ENCODE peak calls at places on chromosomes 2 and 18, in seven cellular contexts. U is cardiac muscle cell, D is tibial artery, L is OCI-LY7, Q is Caco-2, Y is adrenal gland, J is IMR-90. B is an unnamed sample.

GRCh38 chr2:119407430-119408220 is 24.0 kb upstream of the TMEM37 start:
- DNase-seq in U (peak; percentile 79), D (no peak), L (peak; percentile 73), Q (peak; percentile 59), Y (peak; percentile 42), J (peak; percentile 58), B (no peak)

GRCh38 chr2:23791030-23791429 is 135.9 kb downstream of the ATAD2B start:
- DNase-seq in U (peak; percentile 86), D (no peak), L (no peak), Q (no peak), Y (no peak), J (peak; percentile 91), B (no peak)

GRCh38 chr2:40348038-40348437 is 103.9 kb downstream of the SLC8A1 start:
- DNase-seq in U (no peak), D (no peak), L (no peak), Q (no peak), Y (no peak), J (no peak), B (no peak)

GRCh38 chr18:11927497-11927896 is 19.4 kb upstream of the MPPE1 start:
- DNase-seq in U (peak; percentile 75), D (no peak), L (no peak), Q (no peak), Y (no peak), J (no peak), B (no peak)

GRCh38 chr2:208040199-208041171 is 15.2 kb upstream of the PLEKHM3 start:
- DNase-seq in U (peak; percentile 84), D (peak; percentile 70), L (peak; percentile 62), Q (peak; percentile 80), Y (peak; percentile 71), J (peak; percentile 82), B (no peak)

GRCh38 chr2:215900203-215900611 is 113.1 kb downstream of the MREG start:
- DNase-seq in U (peak; percentile 77), D (peak; percentile 53), L (no peak), Q (no peak), Y (peak; percentile 49), J (peak; percentile 37), B (no peak)

GRCh38 chr18:67266591-67267237 is 249.8 kb downstream of the DSEL start:
- DNase-seq in U (peak; percentile 61), D (no peak), L (no peak), Q (no peak), Y (no peak), J (peak; percentile 59), B (no peak)

GRCh38 chr2:225028572-225028971 is 13.7 kb downstream of the DOCK10 start:
- DNase-seq in U (no peak), D (no peak), L (no peak), Q (no peak), Y (no peak), J (no peak), B (no peak)

GRCh38 chr2:64789466-64790320 is 136.0 kb upstream of the SERTAD2 start:
- DNase-seq in U (no peak), D (no peak), L (no peak), Q (no peak), Y (no peak), J (no peak), B (no peak)

GRCh38 chr18:12014091-12014490 is 32.8 kb downstream of the IMPA2 start:
- DNase-seq in U (no peak), D (no peak), L (no peak), Q (no peak), Y (no peak), J (no peak), B (no peak)

DNA sequence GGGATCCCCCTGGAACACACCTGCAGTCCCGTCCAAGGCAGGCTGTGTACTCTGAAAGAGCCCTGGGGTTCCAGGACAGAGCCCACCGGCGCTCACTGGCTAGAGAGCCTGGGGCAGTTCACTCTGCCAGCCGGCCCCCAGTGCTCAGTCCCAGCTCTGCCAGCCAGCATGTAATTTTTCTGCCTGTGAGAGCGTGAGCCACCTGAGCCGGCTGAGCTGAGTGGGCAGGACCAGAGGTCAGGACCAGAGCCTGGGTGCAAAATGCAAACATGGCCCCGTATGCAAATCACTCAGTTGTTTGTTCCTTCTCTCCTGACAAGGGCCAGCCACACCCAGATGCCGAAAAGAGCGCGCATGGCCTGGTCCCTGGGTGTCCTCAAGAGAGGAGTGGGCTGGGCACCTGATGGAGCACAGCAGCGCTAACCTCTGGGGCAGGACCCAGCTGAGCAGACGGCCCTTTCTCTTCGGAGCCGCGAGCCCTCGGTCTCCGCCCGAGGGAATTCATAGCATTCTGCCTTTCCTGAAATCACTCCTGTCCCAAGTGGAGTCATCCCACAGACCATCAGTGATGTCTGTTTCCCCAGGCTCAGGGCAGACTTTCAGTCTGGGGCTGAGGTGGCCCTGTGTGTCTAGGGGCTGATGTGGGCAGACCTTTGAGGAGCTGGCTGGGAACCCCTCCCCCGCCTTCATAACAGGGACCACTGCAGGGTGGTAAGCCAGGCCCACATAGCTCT is 36.5 kb upstream of the PTMA start:
- DNase-seq in U (no peak), D (no peak), L (peak; percentile 95), Q (no peak), Y (no peak), J (no peak), B (peak; percentile 82)
- H3K4me3 ChIP-seq in U (no peak overlapping the region), D (no peak overlapping the region), L (peak overlapping the region; percentile 78), Q (no peak overlapping the region), Y (no peak overlapping the region), J (no peak overlapping the region), B (peak overlapping the region; percentile 66)

DNA sequence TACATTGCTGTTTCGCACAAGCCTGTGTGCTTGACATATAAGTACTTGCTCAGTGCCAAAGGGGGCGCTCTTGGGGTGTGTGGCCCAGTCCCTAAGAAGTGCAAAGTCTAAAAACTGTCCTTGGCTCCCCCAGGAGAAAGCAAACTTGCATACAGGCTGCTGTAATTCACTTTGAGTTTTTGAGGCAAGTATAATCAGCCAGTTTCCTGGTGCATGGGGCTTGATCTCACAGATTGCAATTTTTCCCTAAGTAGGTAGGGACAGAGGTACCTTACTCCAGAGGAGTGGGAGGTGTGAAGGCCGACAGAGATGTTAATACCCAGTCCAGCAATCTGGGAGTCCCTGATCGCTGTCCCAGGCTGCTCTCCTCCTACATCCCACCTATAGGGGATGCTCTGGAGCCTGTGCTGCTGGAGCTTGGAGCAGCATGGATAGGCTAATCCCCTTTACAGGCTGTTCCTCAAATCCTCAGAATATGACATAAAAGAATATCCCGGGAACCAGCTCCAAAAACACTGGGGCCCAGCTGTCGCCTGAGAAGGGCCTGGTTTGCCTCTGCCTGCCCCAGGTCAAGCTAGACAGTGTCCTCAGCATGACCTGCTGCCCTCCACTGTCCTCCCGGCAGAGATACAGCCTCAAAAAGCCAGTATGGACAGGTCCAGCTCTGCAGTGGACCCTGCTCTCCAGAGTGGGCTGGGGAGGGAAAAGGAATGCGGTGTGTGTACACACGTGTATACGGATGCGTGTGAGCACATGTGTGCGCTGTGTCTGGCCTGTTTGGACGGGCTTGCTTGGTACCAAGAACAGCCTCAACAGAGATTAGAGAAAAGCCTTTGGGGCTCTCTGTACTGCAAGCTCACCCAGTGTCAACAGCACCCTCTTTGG is 136.6 kb upstream of the HAAO start:
- DNase-seq in U (peak; percentile 65), D (no peak), L (peak; percentile 42), Q (peak; percentile 70), Y (no peak), J (peak; percentile 47), B (no peak)
- TF ChIP-seq CTCF in U (peak; percentile 64), D (peak; percentile 18), L (peak; percentile 63), Q (peak; percentile 50), Y (peak; percentile 10), J (peak; percentile 47), B (no peak)

GRCh38 chr2:231412616-231412963 is 17.1 kb downstream of the B3GNT7 start:
- DNase-seq in U (no peak), D (no peak), L (no peak), Q (no peak), Y (no peak), J (no peak), B (no peak)

GRCh38 chr2:231413921-231414476 is 18.5 kb downstream of the B3GNT7 start:
- DNase-seq in U (no peak), D (no peak), L (no peak), Q (peak; percentile 75), Y (no peak), J (no peak), B (no peak)

GRCh38 chr2:231411871-231412615 is 16.5 kb downstream of the B3GNT7 start:
- DNase-seq in U (peak; percentile 89), D (peak; percentile 85), L (peak; percentile 20), Q (no peak), Y (peak; percentile 89), J (peak; percentile 71), B (peak; percentile 87)

GRCh38 chr2:231415029-231415428 is 19.5 kb downstream of the B3GNT7 start:
- DNase-seq in U (no peak), D (no peak), L (no peak), Q (no peak), Y (no peak), J (no peak), B (no peak)

GRCh38 chr2:231413456-231413855 is 17.9 kb downstream of the B3GNT7 start:
- DNase-seq in U (no peak), D (no peak), L (no peak), Q (no peak), Y (no peak), J (no peak), B (no peak)
- H3K36me3 ChIP-seq in U (no peaks in the 10 kb centered on the region), D (no peaks in the 10 kb centered on the region), L (no peaks in the 10 kb centered on the region), Q (no peaks in the 10 kb centered on the region), Y (no peaks in the 10 kb centered on the region), J (no peaks in the 10 kb centered on the region), B (no peaks in the 10 kb centered on the region)

GRCh38 chr2:147843864-147844690 is 752 bp upstream of the ACVR2A start:
- DNase-seq in U (peak; percentile 94), D (peak; percentile 91), L (peak; percentile 84), Q (peak; percentile 92), Y (peak; percentile 92), J (peak; percentile 85), B (peak; percentile 88)

GRCh38 chr2:147847746-147848391 is 3.0 kb downstream of the ACVR2A start:
- DNase-seq in U (peak; percentile 43), D (no peak), L (no peak), Q (no peak), Y (no peak), J (no peak), B (no peak)

GRCh38 chr2:147845608-147846002 is 776 bp downstream of the ACVR2A start:
- DNase-seq in U (peak; percentile 14), D (no peak), L (no peak), Q (no peak), Y (no peak), J (peak; percentile 12), B (no peak)

GRCh38 chr2:147844691-147845607 is at the start of gene ACVR2A:
- DNase-seq in U (peak; percentile 44), D (peak; percentile 28), L (peak; percentile 64), Q (peak; percentile 49), Y (peak; percentile 20), J (peak; percentile 28), B (peak; percentile 61)

DNA sequence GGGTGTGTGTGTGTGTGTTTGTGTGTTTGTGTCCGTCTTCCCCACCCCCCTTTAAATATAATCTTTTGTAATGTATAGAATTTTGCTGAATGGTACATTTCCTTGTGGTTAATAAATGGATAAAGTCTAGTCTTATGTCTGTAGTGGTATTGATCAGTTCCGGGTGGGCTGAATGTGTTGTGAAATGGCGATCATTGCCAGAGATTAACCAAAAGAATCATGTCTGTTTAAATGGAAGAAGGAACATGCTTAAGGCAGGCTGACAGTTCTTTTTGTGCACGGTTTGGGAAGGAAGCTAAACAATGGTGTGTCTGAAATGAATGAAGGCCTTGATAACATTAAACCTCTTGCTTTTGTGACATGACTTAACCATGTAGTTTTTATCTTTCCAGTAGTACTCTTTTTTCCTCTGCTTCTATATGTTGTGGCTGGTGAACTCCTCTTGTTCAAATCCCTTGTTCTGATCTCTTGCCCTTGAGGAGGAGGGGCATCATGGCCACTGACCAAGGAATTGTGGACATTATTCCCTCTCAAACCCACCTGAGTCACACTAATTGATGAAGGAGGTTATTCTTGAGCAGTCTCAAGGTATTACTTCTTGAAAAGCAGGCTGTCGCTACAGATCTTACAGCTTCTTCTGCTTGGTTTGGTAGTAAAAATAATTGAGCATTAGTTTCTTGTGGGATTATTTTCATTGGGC is 1.7 kb downstream of the ACVR2A start:
- DNase-seq in U (peak; percentile 5), D (no peak), L (no peak), Q (no peak), Y (no peak), J (no peak), B (no peak)
- H3K4me3 ChIP-seq in U (peak overlapping the region; percentile 93), D (peak overlapping the region; percentile 67), L (peak overlapping the region; percentile 70), Q (peak overlapping the region; percentile 56), Y (no peak overlapping the region), J (peak overlapping the region; percentile 96), B (no peak overlapping the region)